ENCODE peak calls at places on chromosomes 1 and 21, in five cellular contexts. R is HCT116, Q is right atrium auricular region, F is heart left ventricle, C is transverse colon. L is an unnamed sample.

GRCh38 chr1:85577421-85578320 is 2.9 kb upstream of the CCN1 start:
- DNase-seq in R (no peak), Q (no peak), F (peak), C (peak), L (no peak)

GRCh38 chr1:5432436-5432835 is 559.8 kb downstream of the NPHP4 start:
- DNase-seq in R (no peak), Q (no peak), F (no peak), C (no peak), L (no peak)

GRCh38 chr1:33466159-33466558 is 6.3 kb upstream of the ZSCAN20 start:
- DNase-seq in R (no peak), Q (no peak), F (peak), C (peak), L (no peak)

GRCh38 chr1:43834280-43835140 is 99.1 kb upstream of the ARTN start:
- DNase-seq in R (no peak), Q (no peak), F (no peak), C (no peak), L (no peak)

GRCh38 chr1:234878288-234878687 is 250.3 kb downstream of the TOMM20 start:
- DNase-seq in R (no peak), Q (no peak), F (no peak), C (no peak), L (peak)

GRCh38 chr1:21239181-21239580 is 51.1 kb downstream of the ECE1 start:
- DNase-seq in R (no peak), Q (no peak), F (no peak), C (no peak), L (no peak)

GRCh38 chr1:29624747-29625420 is 388.6 kb downstream of the PTPRU start:
- DNase-seq in R (no peak), Q (peak), F (no peak), C (no peak), L (no peak)

GRCh38 chr1:212158912-212159796 is 123.6 kb downstream of the DTL start:
- DNase-seq in R (no peak), Q (no peak), F (no peak), C (no peak), L (peak)

GRCh38 chr1:50352428-50352827 is 70.8 kb downstream of the DMRTA2 start:
- DNase-seq in R (no peak), Q (peak), F (no peak), C (no peak), L (no peak)

GRCh38 chr1:100721502-100722205 is 2.1 kb downstream of the VCAM1 start:
- DNase-seq in R (no peak), Q (peak), F (no peak), C (peak), L (no peak)

GRCh38 chr1:240465531-240465940 is 146.4 kb downstream of the GREM2 start:
- DNase-seq in R (no peak), Q (no peak), F (no peak), C (no peak), L (no peak)

GRCh38 chr1:162070825-162071224 is 1.3 kb downstream of the NOS1AP start:
- DNase-seq in R (no peak), Q (no peak), F (no peak), C (peak), L (peak)

GRCh38 chr21:34884346-34884929 is 164.7 kb downstream of the RUNX1 start:
- DNase-seq in R (no peak), Q (no peak), F (no peak), C (no peak), L (no peak)

GRCh38 chr1:37317870-37318431 is 156.4 kb upstream of the ZC3H12A start:
- DNase-seq in R (no peak), Q (no peak), F (no peak), C (no peak), L (peak)

GRCh38 chr1:40692429-40692905 is 963 bp downstream of the NFYC start:
- DNase-seq in R (no peak), Q (peak), F (no peak), C (no peak), L (no peak)

GRCh38 chr1:9594471-9595155 is 5.9 kb downstream of the TMEM201 start:
- DNase-seq in R (no peak), Q (no peak), F (no peak), C (no peak), L (no peak)

GRCh38 chr1:9596419-9597123 is 7.9 kb downstream of the TMEM201 start:
- DNase-seq in R (no peak), Q (no peak), F (no peak), C (no peak), L (peak)

GRCh38 chr1:9595156-9595967 is 6.7 kb downstream of the TMEM201 start:
- DNase-seq in R (no peak), Q (no peak), F (no peak), C (no peak), L (peak)

GRCh38 chr1:9597361-9598315 is 8.9 kb downstream of the TMEM201 start:
- DNase-seq in R (no peak), Q (no peak), F (no peak), C (no peak), L (no peak)

GRCh38 chr1:9595968-9596340 is 7.2 kb downstream of the TMEM201 start:
- DNase-seq in R (no peak), Q (no peak), F (no peak), C (no peak), L (no peak)
- H3K4me3 ChIP-seq in R (no peak), Q (no peak), F (no peak), C (no peak), L (no peak)

DNA sequence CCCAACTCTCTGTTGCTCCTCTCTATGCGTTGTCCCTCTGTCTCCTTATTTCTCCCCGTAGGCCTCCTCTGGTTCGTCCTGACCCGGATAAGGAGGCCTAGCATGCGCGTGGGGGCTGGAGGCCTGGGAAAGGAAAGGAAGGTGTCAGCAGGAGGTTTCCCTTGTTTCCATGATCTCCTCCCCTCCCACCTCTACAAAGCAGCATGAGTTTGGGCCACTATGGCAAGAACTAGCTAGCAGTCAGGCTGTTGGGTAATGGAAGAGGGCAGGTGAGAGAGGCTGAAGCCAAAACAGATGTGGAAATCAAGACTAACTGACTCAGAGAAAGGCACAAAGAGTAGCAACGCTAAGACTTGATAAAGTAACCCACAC is 687 bp upstream of the SEMA6C start:
- DNase-seq in R (no peak), Q (no peak), F (no peak), C (no peak), L (no peak)
- H3K27ac ChIP-seq in R (peak), Q (peak), F (peak), C (peak), L (peak)

GRCh38 chr1:30723296-30723897 is at the start of gene MATN1:
- DNase-seq in R (no peak), Q (no peak), F (no peak), C (no peak), L (no peak)

GRCh38 chr1:30724655-30725421 is 1.5 kb upstream of the MATN1 start:
- DNase-seq in R (no peak), Q (no peak), F (no peak), C (no peak), L (no peak)

GRCh38 chr1:30722175-30722537 is 1.2 kb downstream of the MATN1 start:
- DNase-seq in R (no peak), Q (no peak), F (no peak), C (no peak), L (no peak)

GRCh38 chr1:30725450-30726095 is 2.2 kb upstream of the MATN1 start:
- DNase-seq in R (no peak), Q (no peak), F (no peak), C (no peak), L (no peak)

DNA sequence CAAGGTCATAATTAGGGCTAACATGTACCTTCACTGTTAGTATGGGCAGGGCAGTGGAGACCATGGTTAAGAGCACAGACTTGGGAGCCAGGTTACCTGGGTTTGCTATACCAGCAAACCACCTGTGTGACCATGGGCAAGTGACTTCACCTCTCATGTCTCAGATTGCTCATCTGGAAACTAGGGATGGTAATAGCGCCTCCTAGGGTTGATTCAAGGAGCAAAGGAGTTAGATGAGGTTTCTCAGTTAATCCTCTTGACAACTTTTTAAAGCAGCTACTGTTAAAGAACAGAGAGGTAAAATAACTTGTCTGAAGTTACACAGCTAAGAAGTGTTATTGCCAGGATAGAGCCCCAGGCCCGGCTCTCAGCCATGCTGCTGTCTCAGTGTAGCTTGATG is 790 bp upstream of the MATN1 start:
- DNase-seq in R (no peak), Q (no peak), F (no peak), C (no peak), L (no peak)
- TF ChIP-seq CTCF in R (no peak), Q (no peak), F (no peak), C (no peak), L (no peak)

DNA sequence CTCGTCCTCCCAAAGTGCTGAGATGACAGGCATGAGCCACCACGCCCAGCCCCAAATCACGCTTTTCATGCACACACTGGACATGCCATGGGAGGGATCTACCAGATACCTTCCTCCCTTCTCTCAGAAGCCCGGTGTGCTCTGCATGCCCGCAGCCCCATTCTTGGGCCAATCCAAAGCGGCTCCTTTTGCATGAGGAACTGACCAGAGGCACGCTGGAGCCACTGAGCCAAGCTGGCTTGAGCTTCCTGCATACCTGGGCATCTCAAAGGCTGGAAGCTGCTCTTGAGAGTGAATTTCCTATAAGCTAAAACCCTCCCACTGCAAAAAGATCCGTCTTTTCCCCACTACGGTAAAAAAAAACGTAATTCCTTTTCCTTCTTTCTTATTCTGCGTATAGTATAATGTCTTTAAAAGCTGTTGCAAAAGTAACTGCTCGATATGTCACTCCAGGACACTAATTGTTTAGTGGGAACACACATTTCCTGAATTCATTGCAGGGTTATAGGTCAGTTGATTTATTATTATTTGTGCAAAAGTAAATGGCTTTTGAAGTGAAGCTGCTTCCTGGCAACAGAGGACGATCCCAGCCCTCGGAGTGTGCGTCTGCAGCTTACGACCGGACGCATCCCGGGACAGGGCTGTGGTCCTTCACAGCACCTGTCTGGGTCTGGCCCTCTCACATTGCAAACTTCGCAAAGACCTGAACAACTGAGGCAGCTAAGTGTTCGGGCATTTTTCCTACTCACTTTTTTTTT is 61.8 kb upstream of the ETS2 start:
- DNase-seq in R (no peak), Q (no peak), F (peak), C (no peak), L (no peak)
- H3K4me3 ChIP-seq in R (no peak), Q (peak), F (peak), C (no peak), L (no peak)

DNA sequence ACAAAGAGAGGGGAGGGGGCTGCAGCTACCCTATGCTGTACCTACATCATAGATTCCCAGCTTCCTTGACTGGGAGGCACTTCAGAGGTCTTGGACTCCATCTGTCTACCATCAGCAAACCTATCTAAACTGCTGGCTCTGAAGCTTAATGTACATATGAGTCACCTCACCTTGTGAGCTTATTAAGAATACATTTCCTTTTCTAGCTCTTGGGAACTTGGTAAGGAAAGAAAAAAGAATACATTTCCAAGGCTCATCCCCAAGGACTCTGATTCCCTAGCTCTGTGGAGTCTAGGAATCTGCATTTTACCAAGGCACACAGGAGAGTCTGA is 50.0 kb upstream of the PRELP start:
- DNase-seq in R (no peak), Q (no peak), F (no peak), C (no peak), L (no peak)
- H3K27ac ChIP-seq in R (no peak), Q (no peak), F (no peak), C (peak), L (no peak)

DNA sequence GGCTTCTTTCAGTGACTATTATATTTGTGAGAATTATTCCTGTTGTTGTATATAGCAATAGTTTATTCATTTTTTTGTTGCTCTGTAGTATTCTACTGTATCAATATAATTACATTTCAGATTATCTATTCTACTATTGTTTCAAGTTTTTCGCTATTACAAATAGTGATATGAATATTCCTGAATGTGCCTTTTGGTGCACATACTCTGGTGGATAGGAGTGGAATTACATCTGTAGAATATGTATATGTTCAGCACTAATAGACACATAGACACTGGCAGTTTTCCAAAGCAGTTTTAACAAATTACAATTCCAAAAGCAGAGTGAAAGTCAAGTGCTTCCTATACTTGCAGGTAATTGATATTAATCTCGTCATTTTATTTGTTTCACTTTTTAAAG is 696.2 kb upstream of the PRMT6 start:
- DNase-seq in R (no peak), Q (no peak), F (no peak), C (no peak), L (no peak)
- TF ChIP-seq CTCF in R (no peak), Q (no peak), F (peak), C (no peak), L (no peak)

GRCh38 chr1:1433804-1434130 is 1.7 kb upstream of the VWA1 start:
- DNase-seq in R (peak), Q (peak), F (peak), C (no peak), L (peak)
- H3K4me3 ChIP-seq in R (peak), Q (peak), F (peak), C (no peak), L (no peak)

GRCh38 chr1:160428053-160428452 is 27.7 kb downstream of the VANGL2 start:
- DNase-seq in R (no peak), Q (no peak), F (no peak), C (no peak), L (no peak)
- H3K27ac ChIP-seq in R (no peak), Q (no peak), F (no peak), C (peak), L (no peak)

GRCh38 chr21:45929477-45929876 is 52.1 kb upstream of the COL6A1 start:
- DNase-seq in R (no peak), Q (no peak), F (no peak), C (no peak), L (peak)

GRCh38 chr21:45927032-45927431 is 54.5 kb upstream of the COL6A1 start:
- DNase-seq in R (no peak), Q (no peak), F (no peak), C (no peak), L (no peak)

GRCh38 chr21:45923146-45923545 is 58.4 kb upstream of the COL6A1 start:
- DNase-seq in R (peak), Q (peak), F (peak), C (peak), L (peak)

GRCh38 chr21:45927851-45928850 is 53.4 kb upstream of the COL6A1 start:
- DNase-seq in R (no peak), Q (no peak), F (no peak), C (no peak), L (no peak)

GRCh38 chr21:45926281-45926680 is 55.3 kb upstream of the COL6A1 start:
- DNase-seq in R (no peak), Q (no peak), F (no peak), C (no peak), L (no peak)
- TF ChIP-seq CTCF in R (no peak), Q (no peak), F (no peak), C (no peak), L (no peak)

GRCh38 chr1:10899490-10900264 is 103.2 kb upstream of the CASZ1 start:
- DNase-seq in R (no peak), Q (no peak), F (no peak), C (no peak), L (no peak)

GRCh38 chr1:10900265-10900651 is 103.8 kb upstream of the CASZ1 start:
- DNase-seq in R (no peak), Q (no peak), F (no peak), C (no peak), L (no peak)

GRCh38 chr1:10900691-10901090 is 104.2 kb upstream of the CASZ1 start:
- DNase-seq in R (no peak), Q (no peak), F (no peak), C (no peak), L (no peak)

GRCh38 chr1:10901894-10902805 is 105.7 kb upstream of the CASZ1 start:
- DNase-seq in R (no peak), Q (no peak), F (no peak), C (no peak), L (no peak)

GRCh38 chr1:10901091-10901893 is 104.8 kb upstream of the CASZ1 start:
- DNase-seq in R (no peak), Q (no peak), F (no peak), C (peak), L (no peak)
- H3K4me3 ChIP-seq in R (peak), Q (no peak), F (no peak), C (no peak), L (no peak)